ENCODE peak calls at places on chromosomes 2 and 18, in five cellular contexts. One of them, this sample, is unnamed.

GRCh38 chr2:236971131-236971850 is 114.4 kb upstream of the COPS8 start:
- DNase-seq in lung: peak; percentile 63
- DNase-seq in uterus: no peak
- DNase-seq in HCT116: no peak
- DNase-seq in fibroblast of lung: no peak
- DNase-seq in this sample: no peak

GRCh38 chr2:20135631-20136050 is 84.2 kb upstream of the LAPTM4A start:
- DNase-seq in lung: peak; percentile 72
- DNase-seq in fibroblast of lung: peak; percentile 51
- DNase-seq in uterus: peak; percentile 37
- DNase-seq in HCT116: peak; percentile 43
- DNase-seq in this sample: no peak

GRCh38 chr18:69109686-69110085 is 291.0 kb upstream of the DOK6 start:
- DNase-seq in fibroblast of lung: peak; percentile 5
- DNase-seq in lung: no peak
- DNase-seq in uterus: no peak
- DNase-seq in HCT116: no peak
- DNase-seq in this sample: no peak

GRCh38 chr18:21484851-21485636 is 115.5 kb downstream of the ESCO1 start:
- DNase-seq in HCT116: no peak
- DNase-seq in fibroblast of lung: peak; percentile 53
- DNase-seq in lung: no peak
- DNase-seq in uterus: no peak
- DNase-seq in this sample: no peak

GRCh38 chr18:43590182-43590903 is 313.1 kb upstream of the SYT4 start:
- DNase-seq in fibroblast of lung: no peak
- DNase-seq in HCT116: no peak
- DNase-seq in lung: no peak
- DNase-seq in uterus: no peak
- DNase-seq in this sample: no peak

GRCh38 chr2:229169751-229170150 is 101.3 kb downstream of the PID1 start:
- DNase-seq in HCT116: no peak
- DNase-seq in lung: no peak
- DNase-seq in fibroblast of lung: no peak
- DNase-seq in uterus: no peak
- DNase-seq in this sample: no peak

GRCh38 chr2:233353769-233354499 is at the start of gene DGKD:
- DNase-seq in uterus: peak; percentile 38
- DNase-seq in fibroblast of lung: peak; percentile 23
- DNase-seq in lung: peak; percentile 60
- DNase-seq in HCT116: peak; percentile 29
- DNase-seq in this sample: peak; percentile 78

GRCh38 chr2:232777278-232777677 is 913 bp upstream of the KCNJ13 start:
- DNase-seq in fibroblast of lung: no peak
- DNase-seq in lung: no peak
- DNase-seq in HCT116: no peak
- DNase-seq in uterus: no peak
- DNase-seq in this sample: no peak

GRCh38 chr2:240856151-240856980 is 12.3 kb upstream of the AGXT start:
- DNase-seq in uterus: no peak
- DNase-seq in lung: no peak
- DNase-seq in HCT116: peak; percentile 10
- DNase-seq in fibroblast of lung: no peak
- DNase-seq in this sample: no peak

GRCh38 chr2:233387225-233387624 is 32.9 kb downstream of the DGKD start:
- DNase-seq in lung: no peak
- DNase-seq in fibroblast of lung: no peak
- DNase-seq in HCT116: no peak
- DNase-seq in uterus: no peak
- DNase-seq in this sample: no peak

GRCh38 chr2:161414385-161415040 is 1.6 kb upstream of the TBR1 start:
- DNase-seq in lung: no peak
- DNase-seq in uterus: no peak
- DNase-seq in fibroblast of lung: peak; percentile 41
- DNase-seq in HCT116: no peak
- DNase-seq in this sample: peak; percentile 25

GRCh38 chr2:144704696-144705095 is 184.8 kb upstream of the ZEB2 start:
- DNase-seq in HCT116: no peak
- DNase-seq in lung: no peak
- DNase-seq in uterus: no peak
- DNase-seq in fibroblast of lung: no peak
- DNase-seq in this sample: no peak

GRCh38 chr2:221465776-221466175 is 106.3 kb downstream of the EPHA4 start:
- DNase-seq in uterus: no peak
- DNase-seq in HCT116: no peak
- DNase-seq in fibroblast of lung: peak; percentile 70
- DNase-seq in lung: no peak
- DNase-seq in this sample: no peak

GRCh38 chr2:191797937-191798873 is 48.7 kb downstream of the CAVIN2 start:
- DNase-seq in fibroblast of lung: no peak
- DNase-seq in lung: no peak
- DNase-seq in HCT116: no peak
- DNase-seq in uterus: no peak
- DNase-seq in this sample: no peak

GRCh38 chr2:136112317-136112891 is 5.5 kb downstream of the CXCR4 start:
- DNase-seq in lung: no peak
- DNase-seq in fibroblast of lung: no peak
- DNase-seq in HCT116: no peak
- DNase-seq in uterus: no peak
- DNase-seq in this sample: no peak

GRCh38 chr18:58287626-58288289 is 243.7 kb downstream of the NEDD4L start:
- DNase-seq in uterus: no peak
- DNase-seq in HCT116: no peak
- DNase-seq in lung: no peak
- DNase-seq in fibroblast of lung: peak; percentile 28
- DNase-seq in this sample: no peak

GRCh38 chr2:41782306-41783158 is 265.3 kb upstream of the PKDCC start:
- DNase-seq in uterus: peak; percentile 22
- DNase-seq in HCT116: peak; percentile 24
- DNase-seq in lung: no peak
- DNase-seq in fibroblast of lung: peak; percentile 13
- DNase-seq in this sample: peak; percentile 46

GRCh38 chr18:7084080-7084765 is 33.4 kb downstream of the LAMA1 start:
- DNase-seq in fibroblast of lung: peak; percentile 65
- DNase-seq in HCT116: no peak
- DNase-seq in lung: no peak
- DNase-seq in uterus: no peak
- DNase-seq in this sample: peak; percentile 18

GRCh38 chr2:67260348-67261277 is 136.5 kb upstream of the ETAA1 start:
- DNase-seq in lung: peak; percentile 42
- DNase-seq in uterus: peak; percentile 92
- DNase-seq in HCT116: no peak
- DNase-seq in fibroblast of lung: peak; percentile 100
- DNase-seq in this sample: peak; percentile 21

GRCh38 chr18:37170984-37171383 is 342.1 kb downstream of the KIAA1328 start:
- DNase-seq in uterus: no peak
- DNase-seq in fibroblast of lung: no peak
- DNase-seq in lung: no peak
- DNase-seq in HCT116: no peak
- DNase-seq in this sample: no peak

GRCh38 chr18:50627594-50628542 is 68.0 kb downstream of the MAPK4 start:
- DNase-seq in fibroblast of lung: no peak
- DNase-seq in HCT116: no peak
- DNase-seq in uterus: no peak
- DNase-seq in lung: no peak
- DNase-seq in this sample: peak; percentile 2

GRCh38 chr18:41881285-41881684 is 73.7 kb upstream of the PIK3C3 start:
- DNase-seq in lung: no peak
- DNase-seq in fibroblast of lung: peak; percentile 77
- DNase-seq in HCT116: no peak
- DNase-seq in uterus: no peak
- DNase-seq in this sample: peak; percentile 34

GRCh38 chr2:197868136-197868535 is 63.7 kb downstream of the PLCL1 start:
- DNase-seq in HCT116: no peak
- DNase-seq in lung: no peak
- DNase-seq in fibroblast of lung: no peak
- DNase-seq in uterus: no peak
- DNase-seq in this sample: no peak

GRCh38 chr2:128689971-128690370 is 371.3 kb upstream of the HS6ST1 start:
- DNase-seq in lung: no peak
- DNase-seq in uterus: no peak
- DNase-seq in fibroblast of lung: no peak
- DNase-seq in HCT116: no peak
- DNase-seq in this sample: no peak

GRCh38 chr2:11622611-11623010 is 47.4 kb downstream of the NTSR2 start:
- DNase-seq in lung: no peak
- DNase-seq in HCT116: no peak
- DNase-seq in fibroblast of lung: no peak
- DNase-seq in uterus: no peak
- DNase-seq in this sample: no peak

GRCh38 chr2:144201868-144202468 is 318.0 kb downstream of the ZEB2 start:
- DNase-seq in uterus: no peak
- DNase-seq in lung: no peak
- DNase-seq in fibroblast of lung: peak; percentile 44
- DNase-seq in HCT116: no peak
- DNase-seq in this sample: no peak

GRCh38 chr18:47968721-47969120 is 38.3 kb upstream of the SMAD2 start:
- DNase-seq in HCT116: no peak
- DNase-seq in lung: no peak
- DNase-seq in fibroblast of lung: peak; percentile 74
- DNase-seq in uterus: no peak
- DNase-seq in this sample: no peak

GRCh38 chr2:197883354-197884032 is 79.1 kb downstream of the PLCL1 start:
- DNase-seq in lung: no peak
- DNase-seq in HCT116: no peak
- DNase-seq in uterus: no peak
- DNase-seq in fibroblast of lung: peak; percentile 82
- DNase-seq in this sample: peak; percentile 5

GRCh38 chr2:9071584-9072124 is 68.2 kb upstream of the MBOAT2 start:
- DNase-seq in lung: no peak
- DNase-seq in HCT116: no peak
- DNase-seq in fibroblast of lung: no peak
- DNase-seq in uterus: no peak
- DNase-seq in this sample: peak; percentile 32

DNA sequence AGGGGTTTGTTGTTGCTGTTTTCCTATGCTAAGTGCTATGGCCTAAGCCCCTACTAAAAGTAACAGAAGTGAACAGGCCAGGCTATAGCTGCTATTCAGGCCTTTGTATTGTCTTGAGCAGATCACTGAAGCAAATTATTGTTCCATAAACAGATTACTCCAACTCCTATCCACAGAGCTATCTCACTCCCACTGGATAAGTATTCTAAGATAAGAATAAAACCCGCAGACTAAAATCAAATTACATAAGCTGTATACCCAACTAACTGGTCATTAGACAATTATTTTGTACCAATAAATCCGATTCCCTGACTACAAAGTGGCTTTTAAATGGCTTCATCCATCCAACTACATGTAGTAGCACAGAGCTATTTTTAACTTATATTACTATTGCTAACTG is 74.3 kb downstream of the THADA start:
- DNase-seq in lung: no peak
- DNase-seq in uterus: no peak
- DNase-seq in fibroblast of lung: no peak
- DNase-seq in HCT116: no peak
- DNase-seq in this sample: no peak
- TF ChIP-seq CTCF in lung: no peak
- TF ChIP-seq CTCF in uterus: no peak
- TF ChIP-seq CTCF in fibroblast of lung: no peak
- TF ChIP-seq CTCF in HCT116: no peak
- TF ChIP-seq CTCF in this sample: no peak

GRCh38 chr2:165402142-165402541 is 67.4 kb upstream of the CSRNP3 start:
- DNase-seq in uterus: no peak
- DNase-seq in fibroblast of lung: no peak
- DNase-seq in lung: no peak
- DNase-seq in HCT116: no peak
- DNase-seq in this sample: no peak

GRCh38 chr2:165410231-165410630 is 59.3 kb upstream of the CSRNP3 start:
- DNase-seq in HCT116: no peak
- DNase-seq in lung: no peak
- DNase-seq in uterus: no peak
- DNase-seq in fibroblast of lung: no peak
- DNase-seq in this sample: no peak

GRCh38 chr2:165408191-165408590 is 61.3 kb upstream of the CSRNP3 start:
- DNase-seq in HCT116: no peak
- DNase-seq in lung: no peak
- DNase-seq in uterus: peak; percentile 23
- DNase-seq in fibroblast of lung: no peak
- DNase-seq in this sample: no peak

GRCh38 chr2:165406053-165406628 is 63.4 kb upstream of the CSRNP3 start:
- DNase-seq in uterus: no peak
- DNase-seq in fibroblast of lung: peak; percentile 42
- DNase-seq in HCT116: no peak
- DNase-seq in lung: no peak
- DNase-seq in this sample: no peak

GRCh38 chr2:165407464-165407863 is 62.0 kb upstream of the CSRNP3 start:
- DNase-seq in uterus: no peak
- DNase-seq in fibroblast of lung: no peak
- DNase-seq in HCT116: no peak
- DNase-seq in lung: no peak
- DNase-seq in this sample: no peak
- H3K27ac ChIP-seq in uterus: no peak overlapping the region
- H3K27ac ChIP-seq in fibroblast of lung: no peak overlapping the region
- H3K27ac ChIP-seq in HCT116: no peak overlapping the region
- H3K27ac ChIP-seq in lung: no peak overlapping the region
- H3K27ac ChIP-seq in this sample: no peak overlapping the region

GRCh38 chr2:203379156-203379555 is 51.0 kb downstream of the ABI2 start:
- DNase-seq in fibroblast of lung: no peak
- DNase-seq in lung: no peak
- DNase-seq in HCT116: no peak
- DNase-seq in uterus: no peak
- DNase-seq in this sample: no peak

DNA sequence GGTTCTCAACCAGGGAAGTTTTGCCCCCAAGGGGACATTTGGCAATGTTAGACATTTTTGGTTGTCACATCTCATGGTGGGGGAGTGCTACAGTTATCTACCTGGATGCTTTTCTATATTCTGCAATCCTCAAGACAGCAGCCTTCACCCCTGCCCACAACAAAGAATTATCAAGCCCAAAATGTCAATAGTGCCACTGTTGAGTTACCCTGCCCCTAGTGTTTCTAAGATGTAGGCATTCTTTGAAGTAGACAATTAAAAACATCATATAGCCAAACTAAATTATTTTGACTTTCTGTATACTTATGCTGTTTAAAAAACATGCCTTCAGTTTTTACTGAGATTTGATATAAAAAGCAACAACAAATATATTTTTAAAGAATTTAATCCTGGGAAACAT is 48.0 kb downstream of the ABI2 start:
- DNase-seq in lung: no peak
- DNase-seq in uterus: no peak
- DNase-seq in HCT116: no peak
- DNase-seq in fibroblast of lung: no peak
- DNase-seq in this sample: no peak
- TF ChIP-seq CTCF in lung: no peak
- TF ChIP-seq CTCF in uterus: no peak
- TF ChIP-seq CTCF in HCT116: no peak
- TF ChIP-seq CTCF in fibroblast of lung: no peak
- TF ChIP-seq CTCF in this sample: no peak

DNA sequence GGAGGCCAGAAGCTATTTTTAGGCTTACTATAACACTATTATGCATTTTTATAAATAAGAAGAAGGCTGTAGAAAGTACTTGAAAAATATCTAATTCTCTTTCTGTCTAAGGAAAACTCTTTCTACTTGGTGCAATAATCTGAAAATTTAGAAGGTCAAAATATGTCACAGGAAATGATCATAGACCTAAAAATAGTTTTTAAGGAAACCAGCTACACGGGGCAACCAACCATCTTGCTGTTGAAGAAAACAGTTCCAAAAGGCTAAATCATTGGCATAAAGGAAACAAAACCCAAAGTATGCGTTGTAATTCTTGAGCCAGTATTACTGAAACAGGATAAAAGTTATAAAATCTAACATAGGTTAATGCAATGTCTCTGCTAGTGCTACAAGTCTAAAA is 40.2 kb downstream of the SOCS6 start:
- DNase-seq in HCT116: no peak
- DNase-seq in fibroblast of lung: no peak
- DNase-seq in uterus: no peak
- DNase-seq in lung: no peak
- DNase-seq in this sample: no peak
- H3K27ac ChIP-seq in HCT116: no peak overlapping the region
- H3K27ac ChIP-seq in fibroblast of lung: no peak overlapping the region
- H3K27ac ChIP-seq in uterus: no peak overlapping the region
- H3K27ac ChIP-seq in lung: no peak overlapping the region
- H3K27ac ChIP-seq in this sample: no peak overlapping the region